ENCODE peak calls at places on chromosomes 6 and 20, in nine cellular contexts. V is Peyer's patch; K is mesothelial cell of epicardium; R is fibroblast of the aortic adventitia; P is CD4-positive, alpha-beta T cell; G is CD8-positive, alpha-beta T cell; L is choroid plexus epithelial cell; C is NB4; I is K562. J is an unnamed sample.

GRCh38 chr6:96626749-96627353 is 63.9 kb downstream of the FHL5 start:
- DNase-seq in V (no peak), K (no peak), R (peak), P (no peak), G (no peak), L (peak), C (peak), I (peak), J (peak)

GRCh38 chr6:91130126-91130525 is 543.3 kb upstream of the MAP3K7 start:
- DNase-seq in V (no peak), K (no peak), R (no peak), P (no peak), G (no peak), L (no peak), C (no peak), I (no peak), J (no peak)

GRCh38 chr6:15751721-15752350 is 89.0 kb upstream of the DTNBP1 start:
- DNase-seq in V (no peak), K (no peak), R (no peak), P (no peak), G (no peak), L (peak), C (no peak), I (no peak), J (no peak)

GRCh38 chr6:165805067-165805525 is 142.1 kb upstream of the PDE10A start:
- DNase-seq in V (no peak), K (no peak), R (no peak), P (no peak), G (no peak), L (no peak), C (no peak), I (no peak), J (no peak)

GRCh38 chr6:145749632-145750031 is 14.3 kb upstream of the EPM2A start:
- DNase-seq in V (no peak), K (no peak), R (peak), P (no peak), G (no peak), L (peak), C (peak), I (peak), J (peak)

GRCh38 chr6:157550114-157550989 is 169.4 kb downstream of the ZDHHC14 start:
- DNase-seq in V (no peak), K (no peak), R (no peak), P (peak), G (no peak), L (no peak), C (no peak), I (no peak), J (no peak)

GRCh38 chr6:113591896-113592827 is 265.0 kb upstream of the MARCKS start:
- DNase-seq in V (no peak), K (no peak), R (peak), P (no peak), G (no peak), L (peak), C (no peak), I (no peak), J (peak)

GRCh38 chr6:75460636-75461035 is 33.0 kb downstream of the FILIP1 start:
- DNase-seq in V (no peak), K (no peak), R (peak), P (no peak), G (no peak), L (peak), C (no peak), I (no peak), J (no peak)

GRCh38 chr20:3209946-3210317 is 634 bp downstream of the ITPA start:
- DNase-seq in V (no peak), K (no peak), R (peak), P (no peak), G (no peak), L (peak), C (peak), I (no peak), J (peak)

GRCh38 chr6:111837641-111838500 is 35.4 kb downstream of the FYN start:
- DNase-seq in V (no peak), K (no peak), R (no peak), P (no peak), G (no peak), L (no peak), C (no peak), I (no peak), J (no peak)

GRCh38 chr6:74657033-74657432 is 548.8 kb downstream of the COL12A1 start:
- DNase-seq in V (no peak), K (no peak), R (no peak), P (no peak), G (no peak), L (no peak), C (no peak), I (no peak), J (no peak)

GRCh38 chr6:144158133-144158532 is 7.8 kb downstream of the STX11 start:
- DNase-seq in V (no peak), K (peak), R (peak), P (no peak), G (no peak), L (peak), C (no peak), I (no peak), J (no peak)

GRCh38 chr6:56772737-56773184 is 130.1 kb upstream of the DST start:
- DNase-seq in V (no peak), K (no peak), R (peak), P (no peak), G (no peak), L (peak), C (no peak), I (no peak), J (peak)

GRCh38 chr6:53924821-53925422 is 130.1 kb downstream of the LRRC1 start:
- DNase-seq in V (no peak), K (no peak), R (no peak), P (no peak), G (no peak), L (no peak), C (no peak), I (no peak), J (no peak)

GRCh38 chr6:24534329-24534728 is 39.6 kb downstream of the ALDH5A1 start:
- DNase-seq in V (no peak), K (no peak), R (no peak), P (no peak), G (no peak), L (no peak), C (no peak), I (no peak), J (no peak)

GRCh38 chr6:71045296-71045695 is 88.4 kb upstream of the B3GAT2 start:
- DNase-seq in V (no peak), K (no peak), R (no peak), P (no peak), G (no peak), L (peak), C (no peak), I (no peak), J (no peak)

GRCh38 chr6:3749390-3749978 is 2.0 kb downstream of the PXDC1 start:
- DNase-seq in V (peak), K (no peak), R (no peak), P (no peak), G (no peak), L (no peak), C (no peak), I (peak), J (peak)

GRCh38 chr6:150894935-150895686 is 29.6 kb downstream of the MTHFD1L start:
- DNase-seq in V (no peak), K (no peak), R (peak), P (no peak), G (no peak), L (peak), C (no peak), I (peak), J (peak)

GRCh38 chr20:44038681-44039123 is 124.0 kb downstream of the TOX2 start:
- DNase-seq in V (peak), K (no peak), R (no peak), P (no peak), G (no peak), L (no peak), C (no peak), I (no peak), J (no peak)

GRCh38 chr6:112109267-112109666 is 21.9 kb downstream of the FAM229B start:
- DNase-seq in V (no peak), K (no peak), R (no peak), P (no peak), G (no peak), L (no peak), C (no peak), I (no peak), J (no peak)

GRCh38 chr6:93419304-93420162 is at the start of gene EPHA7:
- DNase-seq in V (peak), K (peak), R (peak), P (no peak), G (peak), L (peak), C (peak), I (peak), J (peak)

GRCh38 chr6:1767481-1768246 is 157.9 kb downstream of the FOXC1 start:
- DNase-seq in V (no peak), K (no peak), R (peak), P (no peak), G (no peak), L (peak), C (no peak), I (no peak), J (peak)

GRCh38 chr6:30355281-30355680 is 10.3 kb downstream of the RPP21 start:
- DNase-seq in V (no peak), K (no peak), R (no peak), P (no peak), G (no peak), L (no peak), C (no peak), I (no peak), J (no peak)

GRCh38 chr6:70956451-70957283 is at the start of gene B3GAT2:
- DNase-seq in V (peak), K (peak), R (peak), P (peak), G (no peak), L (peak), C (no peak), I (no peak), J (peak)

GRCh38 chr6:151018911-151019795 is 153.7 kb downstream of the MTHFD1L start:
- DNase-seq in V (no peak), K (no peak), R (no peak), P (no peak), G (no peak), L (no peak), C (no peak), I (no peak), J (no peak)

GRCh38 chr20:64176548-64177419 is 12.5 kb downstream of the MYT1 start:
- DNase-seq in V (no peak), K (no peak), R (no peak), P (no peak), G (no peak), L (no peak), C (no peak), I (no peak), J (no peak)

GRCh38 chr20:17431621-17432364 is 99.4 kb downstream of the BFSP1 start:
- DNase-seq in V (no peak), K (peak), R (peak), P (peak), G (peak), L (peak), C (peak), I (peak), J (peak)

GRCh38 chr6:9140181-9140580 is 704.8 kb upstream of the SLC35B3 start:
- DNase-seq in V (no peak), K (no peak), R (peak), P (no peak), G (no peak), L (no peak), C (no peak), I (no peak), J (peak)

GRCh38 chr20:58692579-58693225 is at the start of gene NPEPL1:
- DNase-seq in V (peak), K (peak), R (peak), P (peak), G (peak), L (peak), C (peak), I (no peak), J (peak)

GRCh38 chr6:139325686-139326085 is 33.9 kb upstream of the TXLNB start:
- DNase-seq in V (no peak), K (no peak), R (no peak), P (no peak), G (no peak), L (no peak), C (peak), I (no peak), J (no peak)

GRCh38 chr20:8267009-8267408 is 134.9 kb downstream of the PLCB1 start:
- DNase-seq in V (no peak), K (no peak), R (no peak), P (no peak), G (no peak), L (no peak), C (no peak), I (no peak), J (no peak)

GRCh38 chr6:107144014-107144413 is 28.7 kb upstream of the BEND3 start:
- DNase-seq in V (no peak), K (no peak), R (no peak), P (no peak), G (no peak), L (no peak), C (no peak), I (no peak), J (no peak)

GRCh38 chr6:30263734-30264133 is 50.5 kb upstream of the TRIM26 start:
- DNase-seq in V (no peak), K (no peak), R (peak), P (no peak), G (no peak), L (peak), C (no peak), I (no peak), J (peak)

GRCh38 chr6:3237761-3238662 is 10.6 kb upstream of the TUBB2B start:
- DNase-seq in V (no peak), K (no peak), R (no peak), P (no peak), G (no peak), L (peak), C (no peak), I (no peak), J (no peak)

GRCh38 chr20:38115205-38115604 is 49.9 kb downstream of the TGM2 start:
- DNase-seq in V (no peak), K (no peak), R (no peak), P (no peak), G (no peak), L (no peak), C (no peak), I (no peak), J (no peak)
- TF ChIP-seq CTCF in V (peak), K (no peak), R (no peak), P (no peak), G (no peak), L (peak), C (no peak), I (no peak), J (no peak)

GRCh38 chr6:21522773-21523490 is 70.6 kb upstream of the SOX4 start:
- DNase-seq in V (no peak), K (no peak), R (no peak), P (no peak), G (no peak), L (no peak), C (no peak), I (no peak), J (no peak)
- TF ChIP-seq CTCF in V (no peak), K (no peak), R (no peak), P (no peak), G (no peak), L (peak), C (no peak), I (no peak), J (peak)

GRCh38 chr6:100132005-100132404 is 138.0 kb upstream of the MCHR2 start:
- DNase-seq in V (no peak), K (no peak), R (no peak), P (no peak), G (no peak), L (no peak), C (no peak), I (no peak), J (no peak)

GRCh38 chr6:100135977-100136376 is 142.0 kb upstream of the MCHR2 start:
- DNase-seq in V (no peak), K (no peak), R (no peak), P (no peak), G (no peak), L (no peak), C (no peak), I (no peak), J (no peak)

GRCh38 chr6:100134297-100134696 is 140.3 kb upstream of the MCHR2 start:
- DNase-seq in V (no peak), K (no peak), R (no peak), P (no peak), G (no peak), L (no peak), C (no peak), I (no peak), J (no peak)

GRCh38 chr6:100136590-100136989 is 142.6 kb upstream of the MCHR2 start:
- DNase-seq in V (no peak), K (no peak), R (no peak), P (no peak), G (no peak), L (no peak), C (no peak), I (no peak), J (no peak)

DNA sequence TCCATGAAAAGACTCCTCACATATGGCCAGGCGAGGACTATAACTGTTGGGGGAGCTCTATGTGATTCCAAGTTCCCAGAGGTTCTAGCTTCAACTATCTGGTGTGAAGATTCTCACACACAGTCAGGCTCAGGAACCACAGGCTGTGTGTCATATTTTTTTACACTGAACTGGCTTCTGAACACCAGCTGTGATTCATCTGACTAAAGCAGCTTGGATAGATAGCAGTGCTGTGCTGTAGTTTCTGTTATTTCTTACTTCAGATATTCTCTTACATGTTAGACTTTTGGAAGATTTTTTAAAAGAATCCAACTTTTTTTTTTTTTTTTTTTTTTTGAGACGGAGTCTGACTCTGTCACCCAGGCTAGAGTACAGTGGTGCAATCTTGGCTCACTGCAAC is 140.7 kb upstream of the MCHR2 start:
- DNase-seq in V (no peak), K (no peak), R (peak), P (no peak), G (no peak), L (peak), C (no peak), I (no peak), J (peak)
- TF ChIP-seq CTCF in V (no peak), K (no peak), R (no peak), P (no peak), G (no peak), L (no peak), C (no peak), I (no peak), J (no peak)

DNA sequence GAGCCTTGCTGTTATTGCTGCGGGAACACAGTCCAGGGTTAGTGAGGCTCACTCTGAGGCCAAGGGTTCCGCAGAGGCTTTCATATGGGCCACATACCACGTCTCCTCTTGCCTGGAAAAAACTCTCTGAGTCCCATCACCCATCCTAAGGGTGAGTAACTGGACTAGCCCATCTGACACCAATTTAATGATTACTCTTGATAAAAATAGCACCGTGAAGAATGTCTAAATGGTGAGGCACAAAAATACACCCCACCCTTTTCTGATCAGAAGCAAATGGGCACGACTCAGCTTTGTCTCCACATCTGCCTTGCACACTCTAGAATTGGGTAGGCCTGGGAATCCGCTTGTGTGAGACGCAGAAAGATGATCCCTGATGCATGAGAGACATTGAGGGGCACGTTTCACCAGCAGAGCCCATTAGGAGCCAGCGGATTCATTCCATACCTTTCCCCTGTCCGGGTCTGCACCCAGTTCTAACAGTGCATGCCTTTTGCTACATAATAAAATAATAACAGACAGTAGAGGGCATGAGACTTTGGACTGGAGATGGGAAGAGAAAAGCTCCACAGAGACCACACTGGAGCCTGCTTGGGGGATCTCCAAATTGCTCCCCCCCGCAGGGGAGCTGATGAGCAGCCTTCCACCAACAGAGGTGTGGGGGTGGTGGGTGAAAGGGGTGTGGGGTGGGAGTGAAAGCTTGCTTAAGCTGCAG is 110.0 kb upstream of the KCNK16 start:
- DNase-seq in V (no peak), K (no peak), R (no peak), P (no peak), G (no peak), L (no peak), C (no peak), I (no peak), J (no peak)
- TF ChIP-seq CTCF in V (no peak), K (no peak), R (no peak), P (no peak), G (no peak), L (no peak), C (no peak), I (no peak), J (no peak)

GRCh38 chr6:43821101-43821886 is 51.3 kb downstream of the VEGFA start:
- DNase-seq in V (no peak), K (no peak), R (peak), P (no peak), G (no peak), L (no peak), C (no peak), I (peak), J (no peak)

GRCh38 chr6:43820486-43820885 is 50.5 kb downstream of the VEGFA start:
- DNase-seq in V (no peak), K (no peak), R (no peak), P (no peak), G (no peak), L (no peak), C (no peak), I (no peak), J (no peak)

GRCh38 chr6:43814111-43814510 is 44.1 kb downstream of the VEGFA start:
- DNase-seq in V (no peak), K (no peak), R (no peak), P (no peak), G (no peak), L (no peak), C (no peak), I (no peak), J (no peak)

GRCh38 chr6:43814865-43815264 is 44.9 kb downstream of the VEGFA start:
- DNase-seq in V (no peak), K (no peak), R (no peak), P (no peak), G (no peak), L (no peak), C (no peak), I (no peak), J (no peak)

DNA sequence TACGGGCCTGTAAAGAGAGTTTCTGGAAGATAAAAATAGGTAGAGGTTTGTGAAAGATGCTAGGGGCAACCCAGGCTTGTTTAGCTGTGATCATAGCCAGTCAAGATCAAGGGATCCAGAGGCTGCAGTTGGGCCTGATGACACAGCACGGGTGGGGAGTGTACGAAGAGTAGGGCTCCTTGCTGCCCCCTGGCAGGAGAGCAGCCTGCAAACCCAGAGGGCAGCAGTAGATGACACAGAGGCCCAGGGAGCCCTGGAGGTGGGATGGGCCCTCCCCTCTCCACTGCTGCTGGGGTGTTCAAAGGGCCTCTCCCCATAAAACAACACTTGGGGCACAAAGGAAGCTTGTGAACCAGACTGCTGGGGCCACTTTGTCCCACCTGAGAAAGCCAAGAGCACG is 47.2 kb downstream of the VEGFA start:
- DNase-seq in V (no peak), K (no peak), R (peak), P (peak), G (peak), L (peak), C (peak), I (peak), J (peak)
- TF ChIP-seq CTCF in V (peak), K (no peak), R (peak), P (no peak), G (no peak), L (peak), C (peak), I (peak), J (peak)

J was measured in epithelial cell of esophagus.